ENCODE peak calls at places on chromosomes 1 and 21, in ten cellular contexts. One of them, this sample, is unnamed.

GRCh38 chr1:221723918-221724263 is 18.0 kb downstream of the DUSP10 start:
- DNase-seq in activated CD4-positive, alpha-beta T cell treated with anti-CD3 and anti-CD28 coated beads, Interleukin-2, amount 10 ng/mL, durations not matched to agents 7 days and 5 days: no peak
- DNase-seq in stimulated activated CD4-positive, alpha-beta T cell treated with anti-CD3 and anti-CD28 coated beads, Interleukin-4, amount 100 ng/mL, for 48 hours: no peak
- DNase-seq in kidney tubule cell: peak
- DNase-seq in GM10248: no peak
- DNase-seq in astrocyte of the spinal cord: no peak
- DNase-seq in KBM-7: no peak
- DNase-seq in anterior cingulate cortex: no peak
- DNase-seq in WTC11: no peak
- DNase-seq in stimulated activated CD8-positive, alpha-beta memory T cell treated with anti-CD3 and anti-CD28 coated beads, Interleukin-4, amount 100 ng/mL, for 1 hour: no peak
- DNase-seq in this sample: no peak

GRCh38 chr1:115069186-115069585 is 20.1 kb downstream of the TSPAN2 start:
- DNase-seq in activated CD4-positive, alpha-beta T cell treated with anti-CD3 and anti-CD28 coated beads, Interleukin-2, amount 10 ng/mL, durations not matched to agents 7 days and 5 days: no peak
- DNase-seq in stimulated activated CD4-positive, alpha-beta T cell treated with anti-CD3 and anti-CD28 coated beads, Interleukin-4, amount 100 ng/mL, for 48 hours: no peak
- DNase-seq in kidney tubule cell: peak
- DNase-seq in GM10248: no peak
- DNase-seq in astrocyte of the spinal cord: peak
- DNase-seq in KBM-7: no peak
- DNase-seq in anterior cingulate cortex: no peak
- DNase-seq in WTC11: no peak
- DNase-seq in stimulated activated CD8-positive, alpha-beta memory T cell treated with anti-CD3 and anti-CD28 coated beads, Interleukin-4, amount 100 ng/mL, for 1 hour: no peak
- DNase-seq in this sample: no peak

GRCh38 chr1:234325878-234326492 is 47.3 kb upstream of the COA6 start:
- DNase-seq in activated CD4-positive, alpha-beta T cell treated with anti-CD3 and anti-CD28 coated beads, Interleukin-2, amount 10 ng/mL, durations not matched to agents 7 days and 5 days: no peak
- DNase-seq in stimulated activated CD4-positive, alpha-beta T cell treated with anti-CD3 and anti-CD28 coated beads, Interleukin-4, amount 100 ng/mL, for 48 hours: no peak
- DNase-seq in kidney tubule cell: no peak
- DNase-seq in GM10248: no peak
- DNase-seq in astrocyte of the spinal cord: no peak
- DNase-seq in KBM-7: no peak
- DNase-seq in anterior cingulate cortex: no peak
- DNase-seq in WTC11: no peak
- DNase-seq in stimulated activated CD8-positive, alpha-beta memory T cell treated with anti-CD3 and anti-CD28 coated beads, Interleukin-4, amount 100 ng/mL, for 1 hour: no peak
- DNase-seq in this sample: no peak

GRCh38 chr1:63327417-63328139 is 5.2 kb downstream of the FOXD3 start:
- DNase-seq in activated CD4-positive, alpha-beta T cell treated with anti-CD3 and anti-CD28 coated beads, Interleukin-2, amount 10 ng/mL, durations not matched to agents 7 days and 5 days: peak
- DNase-seq in stimulated activated CD4-positive, alpha-beta T cell treated with anti-CD3 and anti-CD28 coated beads, Interleukin-4, amount 100 ng/mL, for 48 hours: no peak
- DNase-seq in kidney tubule cell: peak
- DNase-seq in GM10248: peak
- DNase-seq in astrocyte of the spinal cord: peak
- DNase-seq in KBM-7: peak
- DNase-seq in anterior cingulate cortex: no peak
- DNase-seq in WTC11: peak
- DNase-seq in stimulated activated CD8-positive, alpha-beta memory T cell treated with anti-CD3 and anti-CD28 coated beads, Interleukin-4, amount 100 ng/mL, for 1 hour: no peak
- DNase-seq in this sample: peak

GRCh38 chr1:162147760-162148159 is 78.3 kb downstream of the NOS1AP start:
- DNase-seq in activated CD4-positive, alpha-beta T cell treated with anti-CD3 and anti-CD28 coated beads, Interleukin-2, amount 10 ng/mL, durations not matched to agents 7 days and 5 days: no peak
- DNase-seq in stimulated activated CD4-positive, alpha-beta T cell treated with anti-CD3 and anti-CD28 coated beads, Interleukin-4, amount 100 ng/mL, for 48 hours: no peak
- DNase-seq in kidney tubule cell: peak
- DNase-seq in GM10248: no peak
- DNase-seq in astrocyte of the spinal cord: peak
- DNase-seq in KBM-7: no peak
- DNase-seq in anterior cingulate cortex: no peak
- DNase-seq in WTC11: peak
- DNase-seq in stimulated activated CD8-positive, alpha-beta memory T cell treated with anti-CD3 and anti-CD28 coated beads, Interleukin-4, amount 100 ng/mL, for 1 hour: no peak
- DNase-seq in this sample: no peak

GRCh38 chr1:4761324-4761723 is 106.9 kb downstream of the AJAP1 start:
- DNase-seq in activated CD4-positive, alpha-beta T cell treated with anti-CD3 and anti-CD28 coated beads, Interleukin-2, amount 10 ng/mL, durations not matched to agents 7 days and 5 days: no peak
- DNase-seq in stimulated activated CD4-positive, alpha-beta T cell treated with anti-CD3 and anti-CD28 coated beads, Interleukin-4, amount 100 ng/mL, for 48 hours: no peak
- DNase-seq in kidney tubule cell: no peak
- DNase-seq in GM10248: no peak
- DNase-seq in astrocyte of the spinal cord: no peak
- DNase-seq in KBM-7: no peak
- DNase-seq in anterior cingulate cortex: no peak
- DNase-seq in WTC11: no peak
- DNase-seq in stimulated activated CD8-positive, alpha-beta memory T cell treated with anti-CD3 and anti-CD28 coated beads, Interleukin-4, amount 100 ng/mL, for 1 hour: no peak
- DNase-seq in this sample: no peak

GRCh38 chr1:196910208-196910607 is 22.4 kb downstream of the CFHR4 start:
- DNase-seq in activated CD4-positive, alpha-beta T cell treated with anti-CD3 and anti-CD28 coated beads, Interleukin-2, amount 10 ng/mL, durations not matched to agents 7 days and 5 days: no peak
- DNase-seq in stimulated activated CD4-positive, alpha-beta T cell treated with anti-CD3 and anti-CD28 coated beads, Interleukin-4, amount 100 ng/mL, for 48 hours: no peak
- DNase-seq in kidney tubule cell: no peak
- DNase-seq in GM10248: no peak
- DNase-seq in astrocyte of the spinal cord: no peak
- DNase-seq in KBM-7: peak
- DNase-seq in anterior cingulate cortex: no peak
- DNase-seq in WTC11: no peak
- DNase-seq in stimulated activated CD8-positive, alpha-beta memory T cell treated with anti-CD3 and anti-CD28 coated beads, Interleukin-4, amount 100 ng/mL, for 1 hour: no peak
- DNase-seq in this sample: no peak

GRCh38 chr1:212536586-212536985 is 72.0 kb upstream of the ATF3 start:
- DNase-seq in activated CD4-positive, alpha-beta T cell treated with anti-CD3 and anti-CD28 coated beads, Interleukin-2, amount 10 ng/mL, durations not matched to agents 7 days and 5 days: no peak
- DNase-seq in stimulated activated CD4-positive, alpha-beta T cell treated with anti-CD3 and anti-CD28 coated beads, Interleukin-4, amount 100 ng/mL, for 48 hours: no peak
- DNase-seq in kidney tubule cell: no peak
- DNase-seq in GM10248: no peak
- DNase-seq in astrocyte of the spinal cord: no peak
- DNase-seq in KBM-7: no peak
- DNase-seq in anterior cingulate cortex: no peak
- DNase-seq in WTC11: no peak
- DNase-seq in stimulated activated CD8-positive, alpha-beta memory T cell treated with anti-CD3 and anti-CD28 coated beads, Interleukin-4, amount 100 ng/mL, for 1 hour: no peak
- DNase-seq in this sample: no peak

GRCh38 chr1:2385606-2386280 is 5.6 kb downstream of the MORN1 start:
- DNase-seq in activated CD4-positive, alpha-beta T cell treated with anti-CD3 and anti-CD28 coated beads, Interleukin-2, amount 10 ng/mL, durations not matched to agents 7 days and 5 days: no peak
- DNase-seq in stimulated activated CD4-positive, alpha-beta T cell treated with anti-CD3 and anti-CD28 coated beads, Interleukin-4, amount 100 ng/mL, for 48 hours: no peak
- DNase-seq in kidney tubule cell: no peak
- DNase-seq in GM10248: no peak
- DNase-seq in astrocyte of the spinal cord: no peak
- DNase-seq in KBM-7: no peak
- DNase-seq in anterior cingulate cortex: no peak
- DNase-seq in WTC11: no peak
- DNase-seq in stimulated activated CD8-positive, alpha-beta memory T cell treated with anti-CD3 and anti-CD28 coated beads, Interleukin-4, amount 100 ng/mL, for 1 hour: no peak
- DNase-seq in this sample: no peak

GRCh38 chr21:38349111-38349746 is 92.4 kb downstream of the KCNJ15 start:
- DNase-seq in activated CD4-positive, alpha-beta T cell treated with anti-CD3 and anti-CD28 coated beads, Interleukin-2, amount 10 ng/mL, durations not matched to agents 7 days and 5 days: no peak
- DNase-seq in stimulated activated CD4-positive, alpha-beta T cell treated with anti-CD3 and anti-CD28 coated beads, Interleukin-4, amount 100 ng/mL, for 48 hours: peak
- DNase-seq in kidney tubule cell: peak
- DNase-seq in GM10248: no peak
- DNase-seq in astrocyte of the spinal cord: peak
- DNase-seq in KBM-7: no peak
- DNase-seq in anterior cingulate cortex: no peak
- DNase-seq in WTC11: no peak
- DNase-seq in stimulated activated CD8-positive, alpha-beta memory T cell treated with anti-CD3 and anti-CD28 coated beads, Interleukin-4, amount 100 ng/mL, for 1 hour: no peak
- DNase-seq in this sample: no peak